ENCODE peak calls at places on chromosomes 5 and 9, in six cellular contexts. I is fibroblast of lung, U is mucosa of descending colon, E is transverse colon, X is prostate gland, W is upper lobe of left lung. Q is an unnamed sample.

GRCh38 chr9:110099236-110099741 is 108.7 kb downstream of the C9orf152 start:
- DNase-seq in I (peak; percentile 92), U (no peak), E (no peak), X (no peak), W (no peak), Q (peak; percentile 45)

GRCh38 chr5:150112211-150113046 is 26.1 kb upstream of the CSF1R start:
- DNase-seq in I (peak; percentile 93), U (no peak), E (no peak), X (no peak), W (no peak), Q (peak; percentile 92)

GRCh38 chr9:27865031-27865438 is 291.8 kb upstream of the C9orf72 start:
- DNase-seq in I (peak; percentile 65), U (no peak), E (no peak), X (no peak), W (no peak), Q (no peak)

GRCh38 chr5:72465601-72466563 is 41.3 kb downstream of the ZNF366 start:
- DNase-seq in I (peak; percentile 82), U (no peak), E (no peak), X (no peak), W (no peak), Q (peak; percentile 55)

GRCh38 chr5:146520731-146521130 is 4.7 kb upstream of the GPR151 start:
- DNase-seq in I (peak; percentile 15), U (no peak), E (no peak), X (no peak), W (no peak), Q (no peak)

GRCh38 chr9:7027996-7028395 is 270.2 kb downstream of the KDM4C start:
- DNase-seq in I (no peak), U (no peak), E (no peak), X (no peak), W (no peak), Q (no peak)

GRCh38 chr9:94867842-94868312 is 141.4 kb downstream of the AOPEP start:
- DNase-seq in I (peak; percentile 97), U (no peak), E (no peak), X (no peak), W (no peak), Q (peak; percentile 85)

GRCh38 chr5:142820447-142820846 is 50.3 kb downstream of the ARHGAP26 start:
- DNase-seq in I (no peak), U (peak; percentile 80), E (peak; percentile 79), X (no peak), W (no peak), Q (no peak)

GRCh38 chr5:112159435-112159834 is 259.6 kb downstream of the EPB41L4A start:
- DNase-seq in I (no peak), U (no peak), E (no peak), X (no peak), W (no peak), Q (no peak)

GRCh38 chr9:134647359-134648115 is 5.9 kb downstream of the COL5A1 start:
- DNase-seq in I (no peak), U (peak; percentile 39), E (no peak), X (no peak), W (no peak), Q (no peak)

GRCh38 chr9:1267141-1267570 is 217.0 kb downstream of the DMRT2 start:
- DNase-seq in I (no peak), U (no peak), E (no peak), X (no peak), W (no peak), Q (no peak)

GRCh38 chr9:136297016-136297691 is 6.7 kb downstream of the CCDC187 start:
- DNase-seq in I (no peak), U (peak; percentile 85), E (peak; percentile 81), X (peak; percentile 21), W (peak; percentile 70), Q (no peak)

GRCh38 chr5:59385700-59386099 is 507.8 kb downstream of the PDE4D start:
- DNase-seq in I (no peak), U (no peak), E (no peak), X (no peak), W (no peak), Q (no peak)

GRCh38 chr5:10756539-10756938 is 4.5 kb downstream of the DAP start:
- DNase-seq in I (peak; percentile 91), U (no peak), E (no peak), X (no peak), W (no peak), Q (peak; percentile 73)

GRCh38 chr5:78907255-78907886 is 77.7 kb downstream of the ARSB start:
- DNase-seq in I (peak; percentile 99), U (no peak), E (no peak), X (no peak), W (no peak), Q (peak; percentile 83)

GRCh38 chr5:154967419-154968024 is 26.6 kb downstream of the MRPL22 start:
- DNase-seq in I (no peak), U (no peak), E (no peak), X (no peak), W (no peak), Q (no peak)

GRCh38 chr9:129489838-129490582 is 130.9 kb downstream of the C9orf50 start:
- DNase-seq in I (peak; percentile 43), U (peak; percentile 65), E (no peak), X (no peak), W (no peak), Q (no peak)

GRCh38 chr9:38038307-38039089 is 30.5 kb downstream of the SHB start:
- DNase-seq in I (no peak), U (no peak), E (no peak), X (no peak), W (no peak), Q (no peak)

DNA sequence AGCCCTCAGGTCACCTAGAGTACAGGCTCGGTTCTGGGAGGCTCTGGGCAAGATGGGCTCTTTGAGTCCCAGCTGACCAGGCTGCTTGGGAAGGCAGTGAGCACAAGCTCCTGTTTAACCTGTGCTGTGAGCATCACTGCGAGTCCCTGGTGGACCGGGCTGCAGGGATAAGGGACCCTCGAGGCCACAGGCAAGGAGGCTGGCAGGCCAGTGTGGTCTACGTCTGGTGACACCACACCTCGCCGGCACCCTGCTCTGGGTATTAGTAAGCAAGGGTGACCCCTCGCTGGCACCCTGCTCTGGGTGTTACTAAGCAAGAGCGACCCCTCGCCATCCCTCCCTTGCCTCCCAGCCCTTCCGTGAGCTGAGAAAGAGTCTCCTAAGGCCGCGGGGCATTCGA is 125.9 kb upstream of the FOXD4L5 start:
- DNase-seq in I (no peak), U (peak; percentile 26), E (no peak), X (no peak), W (no peak), Q (no peak)
- H3K9me3 ChIP-seq in I (no peaks in the 10 kb centered on the region), U (peaks cover 54% of the 10 kb centered on the region), E (no peaks in the 10 kb centered on the region), X (no peaks in the 10 kb centered on the region), W (no peaks in the 10 kb centered on the region), Q (no peaks in the 10 kb centered on the region)

GRCh38 chr5:35488055-35488454 is 129.6 kb upstream of the SPEF2 start:
- DNase-seq in I (no peak), U (no peak), E (no peak), X (no peak), W (no peak), Q (no peak)

GRCh38 chr5:35487255-35488035 is 130.2 kb upstream of the SPEF2 start:
- DNase-seq in I (no peak), U (no peak), E (no peak), X (no peak), W (no peak), Q (no peak)

GRCh38 chr5:35485487-35485886 is 132.2 kb upstream of the SPEF2 start:
- DNase-seq in I (no peak), U (no peak), E (no peak), X (no peak), W (no peak), Q (no peak)

GRCh38 chr5:35484241-35484640 is 133.4 kb upstream of the SPEF2 start:
- DNase-seq in I (no peak), U (no peak), E (no peak), X (no peak), W (no peak), Q (no peak)

GRCh38 chr5:35488786-35489185 is 128.9 kb upstream of the SPEF2 start:
- DNase-seq in I (no peak), U (no peak), E (no peak), X (no peak), W (no peak), Q (no peak)
- H3K4me3 ChIP-seq in I (no peak overlapping the region), U (no peak overlapping the region), E (no peak overlapping the region), X (no peak overlapping the region), W (no peak overlapping the region), Q (no peak overlapping the region)

GRCh38 chr9:35060548-35061207 is 11.7 kb downstream of the VCP start:
- DNase-seq in I (no peak), U (no peak), E (no peak), X (no peak), W (no peak), Q (no peak)
- H3K36me3 ChIP-seq in I (peaks cover 60% of the 10 kb centered on the region), U (peaks cover 73% of the 10 kb centered on the region), E (no peaks in the 10 kb centered on the region), X (peaks cover 93% of the 10 kb centered on the region), W (peaks cover 99% of the 10 kb centered on the region), Q (peaks cover 85% of the 10 kb centered on the region)

GRCh38 chr5:45796959-45797553 is 100.9 kb upstream of the HCN1 start:
- DNase-seq in I (no peak), U (no peak), E (no peak), X (no peak), W (no peak), Q (no peak)
- H3K9me3 ChIP-seq in I (no peaks in the 10 kb centered on the region), U (peaks cover 76% of the 10 kb centered on the region), E (peaks cover 7% of the 10 kb centered on the region), X (no peaks in the 10 kb centered on the region), W (peaks cover 10% of the 10 kb centered on the region), Q (peaks cover 4% of the 10 kb centered on the region)

GRCh38 chr5:7805379-7805778 is 45.6 kb downstream of the CFAP90 start:
- DNase-seq in I (no peak), U (no peak), E (no peak), X (no peak), W (no peak), Q (no peak)

GRCh38 chr5:7801898-7802614 is 48.9 kb downstream of the CFAP90 start:
- DNase-seq in I (no peak), U (no peak), E (no peak), X (no peak), W (peak; percentile 48), Q (no peak)

DNA sequence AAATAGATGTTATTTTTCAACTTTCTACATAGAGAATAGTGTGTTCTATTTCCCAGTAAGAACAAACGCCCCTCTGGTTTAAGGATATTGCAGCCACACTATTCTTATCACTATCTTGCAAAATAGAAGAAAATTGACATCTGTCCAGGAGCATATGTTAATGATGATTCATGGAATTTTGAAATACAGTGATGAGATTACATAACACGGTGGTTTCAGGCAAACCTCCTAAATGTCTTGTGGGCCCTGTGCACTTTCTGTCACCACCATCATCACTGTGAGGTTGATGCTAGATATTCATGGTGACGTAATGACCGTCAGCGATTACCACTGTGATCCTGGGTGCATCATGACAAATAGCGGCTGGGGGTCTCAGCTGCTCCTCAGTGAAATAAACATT is 48.1 kb downstream of the CFAP90 start:
- DNase-seq in I (no peak), U (no peak), E (no peak), X (no peak), W (no peak), Q (no peak)
- H3K4me3 ChIP-seq in I (no peak overlapping the region), U (no peak overlapping the region), E (no peak overlapping the region), X (no peak overlapping the region), W (no peak overlapping the region), Q (no peak overlapping the region)

GRCh38 chr5:135110941-135111596 is 77.0 kb upstream of the PITX1 start:
- DNase-seq in I (no peak), U (no peak), E (no peak), X (no peak), W (no peak), Q (peak; percentile 99)
- H3K36me3 ChIP-seq in I (no peaks in the 10 kb centered on the region), U (no peaks in the 10 kb centered on the region), E (no peaks in the 10 kb centered on the region), X (no peaks in the 10 kb centered on the region), W (no peaks in the 10 kb centered on the region), Q (no peaks in the 10 kb centered on the region)

Q was measured in MG63.